ENCODE peak calls at places on chromosomes 12 and 14, in six cellular contexts. G is tibial nerve, J is choroid plexus epithelial cell, W is cardiac muscle cell, Q is fibroblast of villous mesenchyme, T is PC-9. L is an unnamed sample.
A peak's percentile ranks its signal among the peaks of the same experiment; 100 is the strongest.

GRCh38 chr12:52903285-52903854 is 1.5 kb downstream of the KRT8 start:
- DNase-seq in Q (peak; percentile 88), T (no peak), W (peak; percentile 94), G (peak; percentile 45), J (peak; percentile 91), L (peak; percentile 73)

GRCh38 chr12:31821484-31821883 is 92.7 kb upstream of the AMN1 start:
- DNase-seq in W (no peak), Q (no peak), J (no peak), G (no peak), T (no peak), L (no peak)

GRCh38 chr14:76267322-76268012 is 108.5 kb upstream of the ESRRB start:
- DNase-seq in W (no peak), J (peak; percentile 65), G (peak; percentile 53), T (no peak), Q (peak; percentile 37), L (peak; percentile 27)

GRCh38 chr14:22850944-22851790 is 14.8 kb downstream of the MMP14 start:
- DNase-seq in J (peak; percentile 96), G (peak; percentile 85), W (no peak), Q (peak; percentile 90), T (no peak), L (peak; percentile 99)

GRCh38 chr12:10634427-10634826 is 21.0 kb upstream of the MAGOHB start:
- DNase-seq in T (peak; percentile 86), J (peak; percentile 58), Q (peak; percentile 5), W (no peak), G (no peak), L (peak; percentile 94)

GRCh38 chr14:51638071-51638944 is 13.4 kb upstream of the FRMD6 start:
- DNase-seq in W (peak; percentile 61), T (peak; percentile 74), G (peak; percentile 25), J (peak; percentile 47), Q (peak; percentile 74), L (peak; percentile 94)

GRCh38 chr14:69263364-69263763 is 3.4 kb downstream of the GALNT16 start:
- DNase-seq in J (peak; percentile 86), Q (peak; percentile 71), G (peak; percentile 72), T (no peak), W (no peak), L (peak; percentile 99)

GRCh38 chr12:30257614-30258013 is 438.1 kb downstream of the IPO8 start:
- DNase-seq in J (peak; percentile 2), G (no peak), Q (no peak), W (no peak), T (no peak), L (no peak)

GRCh38 chr12:11661491-11662085 is 12.1 kb downstream of the ETV6 start:
- DNase-seq in J (peak; percentile 15), T (no peak), Q (no peak), W (no peak), G (no peak), L (peak; percentile 65)

GRCh38 chr12:27077586-27077985 is 4.8 kb downstream of the C12orf71 start:
- DNase-seq in T (no peak), J (no peak), G (no peak), W (no peak), Q (no peak), L (no peak)

GRCh38 chr12:51730745-51731144 is 117.8 kb downstream of the FIGNL2 start:
- DNase-seq in G (no peak), J (no peak), W (no peak), Q (no peak), T (no peak), L (no peak)

GRCh38 chr12:50637870-50638481 is 125.9 kb upstream of the ATF1 start:
- DNase-seq in G (no peak), Q (peak; percentile 70), W (peak; percentile 61), T (no peak), J (peak; percentile 79), L (peak; percentile 63)

GRCh38 chr14:67674139-67674479 is 323 bp downstream of the VTI1B start:
- DNase-seq in J (peak; percentile 52), G (peak; percentile 40), Q (peak; percentile 73), T (peak; percentile 80), W (peak; percentile 91), L (peak; percentile 52)

GRCh38 chr14:105313381-105314286 is 914 bp upstream of the PACS2 start:
- DNase-seq in G (peak; percentile 31), T (peak; percentile 19), J (no peak), Q (no peak), W (peak; percentile 63), L (peak; percentile 40)

GRCh38 chr14:99730876-99731351 is 46.8 kb downstream of the CYP46A1 start:
- DNase-seq in J (no peak), T (no peak), W (no peak), G (no peak), Q (no peak), L (no peak)

GRCh38 chr12:5034605-5035004 is 9.1 kb upstream of the KCNA5 start:
- DNase-seq in W (no peak), Q (no peak), T (no peak), J (no peak), G (no peak), L (no peak)

GRCh38 chr12:1922985-1923384 is 4.5 kb upstream of the CACNA2D4 start:
- DNase-seq in T (no peak), Q (no peak), J (no peak), G (no peak), W (no peak), L (no peak)

GRCh38 chr12:72346331-72346944 is 74.3 kb downstream of the TRHDE start:
- DNase-seq in Q (peak; percentile 61), W (peak; percentile 87), J (peak; percentile 91), T (peak; percentile 51), G (peak; percentile 78), L (peak; percentile 61)

GRCh38 chr12:52790427-52791270 is 5.3 kb downstream of the KRT3 start:
- DNase-seq in W (no peak), T (no peak), Q (peak; percentile 24), J (no peak), G (no peak), L (no peak)

GRCh38 chr14:90534838-90535555 is 138.2 kb downstream of the CALM1 start:
- DNase-seq in G (no peak), Q (no peak), J (no peak), T (no peak), W (no peak), L (no peak)

GRCh38 chr12:121709478-121709890 is 3.1 kb upstream of the TMEM120B start:
- DNase-seq in G (no peak), J (peak; percentile 70), Q (peak; percentile 69), T (peak; percentile 48), W (no peak), L (peak; percentile 79)

DNA sequence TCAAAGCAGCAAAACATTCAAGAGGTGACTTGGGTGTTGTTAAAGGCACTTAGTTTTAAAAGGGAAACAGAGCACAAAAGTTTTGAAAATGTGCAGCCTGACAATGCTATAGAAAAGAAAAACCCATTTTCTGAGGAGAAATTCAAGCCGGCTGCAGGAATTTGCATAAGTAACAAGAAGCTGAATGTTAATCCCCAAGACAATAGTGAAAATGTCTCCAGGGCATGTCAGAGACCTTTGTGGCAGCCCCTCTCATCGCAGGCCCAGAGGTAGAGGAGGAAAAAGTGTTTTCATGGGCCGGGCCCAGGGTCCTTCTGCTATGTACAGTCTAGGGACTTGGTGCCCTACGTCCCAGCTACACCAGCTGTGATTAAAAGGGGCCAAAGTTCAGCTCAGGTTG is 167.9 kb downstream of the PPFIA2 start:
- DNase-seq in Q (no peak), T (no peak), G (no peak), J (no peak), W (no peak), L (no peak)
- TF ChIP-seq CTCF in Q (no peak), T (no peak), G (no peak), J (no peak), W (no peak), L (no peak)

GRCh38 chr12:13097526-13097925 is 5.9 kb downstream of the GSG1 start:
- DNase-seq in G (no peak), J (no peak), W (no peak), T (no peak), Q (no peak), L (peak; percentile 44)
- H3K4me3 ChIP-seq in G (peak overlapping the region; percentile 44), J (no peak overlapping the region), W (no peak overlapping the region), T (no peak overlapping the region), Q (peak overlapping the region; percentile 22), L (peak overlapping the region; percentile 59)

DNA sequence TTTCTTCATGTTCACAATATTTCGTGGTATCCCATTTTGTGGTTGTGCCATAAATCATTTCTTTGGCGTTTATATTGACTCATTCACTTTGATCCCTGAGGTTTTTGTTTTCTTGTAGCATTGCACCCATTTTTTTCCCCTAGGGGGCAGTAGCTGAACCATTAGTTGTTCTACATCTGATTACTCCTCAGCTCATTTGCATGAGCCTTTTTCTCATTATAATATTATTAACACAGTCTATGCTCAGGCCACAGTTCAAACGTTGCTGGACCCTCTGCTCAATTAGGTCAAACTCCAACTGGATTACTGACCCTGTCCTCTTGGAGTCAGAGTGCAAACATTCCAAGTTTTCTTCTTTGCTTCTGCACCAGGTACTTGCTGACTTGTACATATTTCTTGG is 475.4 kb upstream of the SEL1L start:
- DNase-seq in J (no peak), T (no peak), G (no peak), Q (no peak), W (no peak), L (no peak)
- TF ChIP-seq CTCF in J (no peak), T (peak; percentile 36), G (no peak), Q (no peak), W (peak; percentile 6), L (no peak)

GRCh38 chr12:20382117-20382516 is 13.8 kb downstream of the PDE3A start:
- DNase-seq in W (no peak), G (no peak), J (peak; percentile 41), Q (peak; percentile 2), T (no peak), L (no peak)
- H3K4me3 ChIP-seq in W (no peak overlapping the region), G (no peak overlapping the region), J (no peak overlapping the region), Q (no peak overlapping the region), T (no peak overlapping the region), L (no peak overlapping the region)

DNA sequence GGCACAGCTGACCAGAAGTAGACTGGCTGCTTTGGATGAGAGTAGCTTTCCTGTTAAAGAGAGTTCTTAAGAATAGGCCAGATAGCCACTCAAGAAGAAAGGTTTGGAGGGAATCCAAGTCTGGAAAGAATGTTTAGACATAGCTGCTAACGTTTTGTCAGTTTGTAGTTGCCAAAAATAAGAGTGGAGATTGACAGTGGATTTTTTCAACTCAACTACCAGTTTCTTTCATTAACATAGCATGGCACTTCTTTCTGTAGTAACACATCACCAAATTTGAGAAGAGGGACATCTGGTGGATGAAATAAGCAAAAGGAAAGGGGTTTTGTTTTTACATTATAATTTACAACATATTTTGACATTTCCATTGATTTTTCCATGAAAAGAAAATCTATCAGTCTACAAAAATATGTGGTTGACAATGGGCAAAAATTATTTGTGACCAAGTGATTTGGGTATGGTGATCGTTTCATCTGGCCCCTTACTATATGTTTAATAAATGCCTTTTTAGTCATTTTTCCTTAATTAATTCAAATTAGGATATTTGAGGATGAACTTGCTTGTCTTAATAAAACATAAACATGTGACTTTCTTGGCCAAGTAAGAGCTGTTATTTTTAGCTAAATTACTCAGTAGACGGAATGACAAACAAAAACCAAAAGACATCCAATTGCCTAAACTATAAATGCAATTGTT is 71.1 kb downstream of the PTPRR start:
- DNase-seq in W (peak; percentile 92), J (peak; percentile 79), G (no peak), Q (peak; percentile 25), T (no peak), L (peak; percentile 40)
- TF ChIP-seq CTCF in W (peak; percentile 51), J (peak; percentile 60), G (no peak), Q (peak; percentile 30), T (peak; percentile 63), L (peak; percentile 60)